ENCODE peak calls at places on chromosome 4, in four cellular contexts. One of them, this sample, is unnamed.

GRCh38 chr4:86091201-86091600 is 268.7 kb downstream of the MAPK10 start:
- DNase-seq in SK-N-SH: no peak
- DNase-seq in A549: no peak
- DNase-seq in HepG2: no peak
- DNase-seq in this sample: no peak

GRCh38 chr4:10106421-10107039 is 10.1 kb downstream of the WDR1 start:
- DNase-seq in SK-N-SH: peak; percentile 49
- DNase-seq in A549: peak; percentile 86
- DNase-seq in HepG2: no peak
- DNase-seq in this sample: no peak

GRCh38 chr4:26048378-26048882 is 134.4 kb downstream of the SMIM20 start:
- DNase-seq in SK-N-SH: peak; percentile 32
- DNase-seq in A549: no peak
- DNase-seq in HepG2: no peak
- DNase-seq in this sample: no peak

GRCh38 chr4:92519727-92520126 is 216.0 kb downstream of the GRID2 start:
- DNase-seq in SK-N-SH: no peak
- DNase-seq in A549: no peak
- DNase-seq in HepG2: no peak
- DNase-seq in this sample: no peak

GRCh38 chr4:153705743-153706468 is 21.8 kb downstream of the TLR2 start:
- DNase-seq in SK-N-SH: no peak
- DNase-seq in A549: no peak
- DNase-seq in HepG2: no peak
- DNase-seq in this sample: peak; percentile 38

GRCh38 chr4:125837493-125838238 is 522.9 kb downstream of the FAT4 start:
- DNase-seq in SK-N-SH: no peak
- DNase-seq in A549: no peak
- DNase-seq in HepG2: no peak
- DNase-seq in this sample: no peak

GRCh38 chr4:53563824-53564223 is 27.5 kb downstream of the LNX1 start:
- DNase-seq in SK-N-SH: no peak
- DNase-seq in A549: no peak
- DNase-seq in HepG2: no peak
- DNase-seq in this sample: peak; percentile 24

GRCh38 chr4:181896609-181897008 is 346.6 kb upstream of the TENM3 start:
- DNase-seq in SK-N-SH: no peak
- DNase-seq in A549: no peak
- DNase-seq in HepG2: no peak
- DNase-seq in this sample: no peak

GRCh38 chr4:123315617-123316016 is 81.0 kb upstream of the SPRY1 start:
- DNase-seq in SK-N-SH: no peak
- DNase-seq in A549: no peak
- DNase-seq in HepG2: no peak
- DNase-seq in this sample: no peak

DNA sequence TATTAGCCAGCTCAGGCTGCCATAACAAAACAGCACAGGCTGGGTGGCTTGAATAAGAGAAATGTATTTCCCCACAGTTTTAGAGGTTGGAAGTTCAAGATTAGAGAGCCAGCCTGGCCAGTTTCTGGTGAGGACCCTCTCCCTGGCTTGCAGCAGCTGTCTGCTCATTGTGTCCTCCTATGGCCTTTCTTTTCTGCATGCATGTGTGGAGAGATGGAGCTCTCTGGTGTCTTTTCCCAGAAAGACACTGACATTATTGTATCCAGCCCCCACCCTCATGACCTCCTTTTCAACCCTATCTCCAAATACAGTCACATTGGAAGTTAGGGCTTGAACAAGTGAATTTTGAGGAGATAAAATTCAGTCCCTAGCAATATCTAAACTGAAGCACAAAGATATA is 263.8 kb upstream of the PABPC4L start:
- DNase-seq in SK-N-SH: no peak
- DNase-seq in A549: no peak
- DNase-seq in HepG2: no peak
- DNase-seq in this sample: no peak
- TF ChIP-seq PBX3 in SK-N-SH: no peak
- TF ChIP-seq PBX3 in A549: no peak
- TF ChIP-seq PBX3 in HepG2: no peak
- TF ChIP-seq PBX3 in this sample: no peak

DNA sequence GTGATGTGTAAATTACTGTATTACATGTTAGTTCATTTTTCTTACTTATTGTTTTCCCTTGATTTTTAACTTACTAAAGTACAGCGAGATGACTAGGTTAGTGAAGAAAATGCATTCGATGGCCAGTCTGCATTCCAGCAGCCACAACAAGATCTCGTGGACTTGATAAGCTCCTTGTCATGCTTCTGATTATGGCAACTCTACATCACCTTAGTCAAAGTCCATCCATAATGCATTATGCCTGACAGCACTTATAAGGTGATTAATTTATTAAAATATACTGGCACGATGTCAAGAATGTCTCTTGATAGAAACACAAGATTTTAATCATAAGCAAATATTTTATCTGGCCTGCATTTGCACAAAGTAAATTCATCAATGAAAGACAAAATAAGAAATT is 109.9 kb upstream of the NAP1L5 start:
- DNase-seq in SK-N-SH: no peak
- DNase-seq in A549: no peak
- DNase-seq in HepG2: no peak
- DNase-seq in this sample: no peak
- TF ChIP-seq PBX3 in SK-N-SH: peak; percentile 88
- TF ChIP-seq PBX3 in A549: no peak
- TF ChIP-seq PBX3 in HepG2: no peak
- TF ChIP-seq PBX3 in this sample: no peak

DNA sequence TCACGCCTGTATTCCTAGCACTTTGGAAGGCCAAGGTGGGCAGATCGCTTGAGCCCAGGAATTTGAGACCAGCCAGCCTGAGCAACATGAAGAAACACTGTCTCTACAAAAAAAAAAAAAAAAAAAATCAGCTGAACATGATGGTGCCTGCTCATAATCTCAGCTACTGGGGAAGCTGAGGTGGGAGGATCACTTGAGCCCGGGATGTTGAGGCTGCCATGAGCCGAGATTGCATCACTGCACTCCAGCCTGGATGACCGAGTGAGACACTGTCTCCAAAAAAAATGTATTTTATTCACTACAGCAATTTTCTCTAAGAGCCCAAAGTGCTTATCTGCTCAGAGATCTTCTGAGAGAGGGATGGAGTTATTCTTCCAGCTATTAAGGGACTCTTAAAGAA is 215.8 kb upstream of the PPP3CA start:
- DNase-seq in SK-N-SH: no peak
- DNase-seq in A549: no peak
- DNase-seq in HepG2: no peak
- DNase-seq in this sample: no peak
- TF ChIP-seq PBX3 in SK-N-SH: no peak
- TF ChIP-seq PBX3 in A549: no peak
- TF ChIP-seq PBX3 in HepG2: no peak
- TF ChIP-seq PBX3 in this sample: no peak

DNA sequence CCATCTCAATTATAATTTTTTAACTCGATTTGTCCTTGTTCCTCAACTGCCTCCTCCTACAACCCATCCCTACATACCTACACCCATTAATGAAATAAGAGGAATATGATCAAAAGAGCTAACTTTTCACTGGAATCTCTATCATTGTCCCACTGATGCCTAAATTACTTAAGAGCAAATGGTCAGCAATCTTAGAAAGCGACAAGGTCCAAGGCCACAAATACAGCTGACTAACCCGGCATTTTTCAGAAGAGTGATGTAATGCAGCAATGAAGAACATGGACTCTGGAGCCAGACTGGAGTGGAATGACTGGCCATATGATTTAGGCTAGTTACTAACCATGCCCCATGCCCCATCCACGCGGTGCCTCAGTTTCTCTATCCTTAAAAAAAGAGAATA is 56.2 kb downstream of the PPA2 start:
- DNase-seq in SK-N-SH: no peak
- DNase-seq in A549: no peak
- DNase-seq in HepG2: peak; percentile 85
- DNase-seq in this sample: no peak
- TF ChIP-seq PBX3 in SK-N-SH: no peak
- TF ChIP-seq PBX3 in A549: no peak
- TF ChIP-seq PBX3 in HepG2: no peak
- TF ChIP-seq PBX3 in this sample: no peak

DNA sequence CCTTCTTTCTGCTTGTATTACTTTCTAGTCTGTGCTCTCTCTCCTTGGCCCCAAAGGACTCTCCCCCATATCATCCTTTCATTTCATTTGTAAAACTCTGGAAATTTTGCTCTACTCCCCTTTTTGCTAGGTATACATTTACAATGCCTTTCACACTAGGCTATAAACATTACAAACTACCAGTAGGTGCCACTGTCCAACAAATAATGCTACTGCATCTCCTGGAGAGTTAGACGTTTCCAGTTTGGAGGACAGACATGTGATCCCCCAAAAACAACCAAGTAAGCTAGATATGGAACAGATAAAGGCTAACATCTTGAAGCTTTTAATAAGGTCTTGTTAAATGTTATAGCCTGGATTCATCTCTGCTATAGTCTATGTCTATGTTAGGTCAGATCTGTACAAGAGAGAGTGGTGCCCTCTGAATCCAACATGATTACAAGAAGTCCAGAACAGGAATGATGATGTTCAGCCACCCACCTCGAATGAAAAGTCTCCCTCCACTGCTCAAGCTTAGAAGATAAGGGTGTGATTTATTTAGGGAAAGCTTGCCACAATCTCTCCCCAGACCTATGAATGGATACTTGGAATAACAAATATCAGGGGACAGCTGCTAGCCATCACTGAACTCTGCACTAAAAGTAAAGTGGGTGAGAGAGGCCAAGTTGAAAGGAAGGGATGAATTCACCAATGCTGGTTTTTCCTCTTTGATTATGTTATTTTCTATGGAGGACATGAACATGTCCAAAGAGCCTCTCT is 14.3 kb downstream of the CBR4 start:
- DNase-seq in SK-N-SH: no peak
- DNase-seq in A549: no peak
- DNase-seq in HepG2: no peak
- DNase-seq in this sample: no peak
- TF ChIP-seq PBX3 in SK-N-SH: no peak
- TF ChIP-seq PBX3 in A549: no peak
- TF ChIP-seq PBX3 in HepG2: no peak
- TF ChIP-seq PBX3 in this sample: no peak

This sample was measured in GM12878.